ENCODE peak calls at places on chromosome 9, in six cellular contexts. H, D, G, J, K and Q are unnamed samples.

GRCh38 chr9:137439158-137439714 is 1.9 kb downstream of the ENTPD8 start:
- DNase-seq in G (no peak), D (no peak), K (no peak), H (no peak), J (no peak), Q (no peak)

GRCh38 chr9:115944166-115944948 is 209.2 kb upstream of the PAPPA start:
- DNase-seq in K (no peak), J (peak), D (no peak), G (peak), H (peak), Q (no peak)

GRCh38 chr9:73680831-73681230 is 529.2 kb downstream of the ANXA1 start:
- DNase-seq in G (no peak), D (no peak), K (no peak), J (no peak), H (peak), Q (no peak)

GRCh38 chr9:99189887-99190596 is 31.7 kb downstream of the ALG2 start:
- DNase-seq in G (no peak), D (no peak), J (no peak), H (no peak), K (no peak), Q (no peak)

GRCh38 chr9:116596646-116597045 is 90.5 kb upstream of the TRIM32 start:
- DNase-seq in G (no peak), K (no peak), J (no peak), D (no peak), H (peak), Q (no peak)

GRCh38 chr9:130450344-130451003 is 5.7 kb downstream of the ASS1 start:
- DNase-seq in J (no peak), G (no peak), H (no peak), K (no peak), D (no peak), Q (no peak)

GRCh38 chr9:38432922-38433510 is 8.8 kb upstream of the IGFBPL1 start:
- DNase-seq in G (no peak), D (no peak), J (peak), H (peak), K (no peak), Q (peak)

GRCh38 chr9:84277646-84278045 is 62.9 kb downstream of the SLC28A3 start:
- DNase-seq in H (no peak), J (no peak), D (no peak), K (no peak), G (no peak), Q (peak)

GRCh38 chr9:75054373-75055001 is 26.4 kb upstream of the CARNMT1 start:
- DNase-seq in K (no peak), J (no peak), D (no peak), G (no peak), H (no peak), Q (no peak)

GRCh38 chr9:13675638-13676000 is 396.1 kb upstream of the MPDZ start:
- DNase-seq in D (no peak), J (no peak), H (no peak), K (no peak), G (no peak), Q (no peak)

GRCh38 chr9:38380230-38380871 is 12.2 kb upstream of the ALDH1B1 start:
- DNase-seq in H (no peak), J (no peak), K (no peak), D (no peak), G (no peak), Q (no peak)